ENCODE peak calls at places on chromosome 11, in eight cellular contexts. W is heart left ventricle, O is GM23338, L is left ventricle myocardium inferior, J is hepatocyte, X is fibroblast of lung, Z is mammary epithelial cell, Q is psoas muscle. Y is an unnamed sample. For H3K4me1, the result is how much of the 10 kb centered on the place peaks cover.

GRCh38 chr11:27254744-27255446 is 108.1 kb downstream of the CCDC34 start:
- DNase-seq in J (no peak), O (no peak), X (peak), W (no peak), L (no peak), Q (no peak), Z (peak), Y (no peak)

GRCh38 chr11:108131993-108132392 is 10.6 kb downstream of the ACAT1 start:
- DNase-seq in Z (no peak), Q (no peak), W (no peak), X (no peak), O (no peak), J (no peak), L (no peak), Y (no peak)

GRCh38 chr11:91081440-91082088 is 858.7 kb upstream of the CHORDC1 start:
- DNase-seq in Z (peak), L (peak), O (no peak), J (peak), Q (peak), X (peak), W (no peak), Y (peak)

GRCh38 chr11:76788661-76789442 is 5.7 kb downstream of the TSKU start:
- DNase-seq in Q (no peak), X (no peak), J (peak), O (no peak), Z (peak), W (peak), L (no peak), Y (peak)

GRCh38 chr11:19574916-19575315 is 137.7 kb upstream of the NAV2 start:
- DNase-seq in L (no peak), O (no peak), Q (no peak), J (no peak), Z (no peak), W (no peak), X (no peak), Y (no peak)

GRCh38 chr11:61160487-61161189 is 588 bp downstream of the VPS37C start:
- DNase-seq in Z (no peak), J (no peak), X (peak), O (no peak), L (no peak), Q (no peak), W (peak), Y (no peak)

GRCh38 chr11:94134651-94135512 is 6.2 kb downstream of the PANX1 start:
- DNase-seq in X (peak), O (no peak), Z (peak), L (peak), Q (peak), J (peak), W (peak), Y (peak)

GRCh38 chr11:103544874-103545273 is 435.6 kb downstream of the DYNC2H1 start:
- DNase-seq in L (no peak), X (peak), Z (no peak), J (no peak), Q (no peak), O (no peak), W (no peak), Y (no peak)

GRCh38 chr11:83508804-83509203 is 222.6 kb upstream of the CCDC90B start:
- DNase-seq in J (peak), L (no peak), Q (no peak), Z (no peak), W (no peak), X (no peak), O (no peak), Y (no peak)

GRCh38 chr11:126328938-126329643 is 25.2 kb downstream of the DCPS start:
- DNase-seq in J (no peak), X (no peak), Q (no peak), Z (no peak), L (no peak), O (no peak), W (no peak), Y (no peak)

GRCh38 chr11:34652191-34652958 is 31.5 kb downstream of the EHF start:
- DNase-seq in L (no peak), X (peak), J (no peak), W (no peak), Q (no peak), Z (peak), O (no peak), Y (no peak)

GRCh38 chr11:71525938-71526495 is 1.1 kb upstream of the KRTAP5-7 start:
- DNase-seq in Q (no peak), J (peak), W (no peak), O (no peak), Z (no peak), L (no peak), X (no peak), Y (no peak)

GRCh38 chr11:78586452-78587046 is 11.9 kb upstream of the NARS2 start:
- DNase-seq in W (no peak), J (no peak), Q (no peak), Z (no peak), L (no peak), X (no peak), O (peak), Y (no peak)

GRCh38 chr11:115720537-115721308 is 216.5 kb upstream of the CADM1 start:
- DNase-seq in Q (no peak), W (no peak), J (no peak), O (no peak), Z (no peak), L (no peak), X (no peak), Y (peak)

GRCh38 chr11:70510106-70510505 is 111.8 kb downstream of the CTTN start:
- DNase-seq in L (no peak), Q (no peak), O (no peak), W (no peak), X (no peak), Z (no peak), J (no peak), Y (no peak)

GRCh38 chr11:116590844-116591575 is 181.8 kb downstream of the BUD13 start:
- DNase-seq in Z (no peak), Q (no peak), W (no peak), O (no peak), X (no peak), J (no peak), L (no peak), Y (no peak)

GRCh38 chr11:96187779-96188624 is 155.0 kb downstream of the MAML2 start:
- DNase-seq in Z (peak), O (no peak), L (peak), Q (peak), J (peak), X (peak), W (no peak), Y (no peak)

GRCh38 chr11:93543292-93543977 is at the start of gene SMCO4:
- DNase-seq in L (peak), Z (peak), W (peak), X (peak), O (peak), Q (peak), J (peak), Y (peak)

GRCh38 chr11:134524876-134525845 is 113.1 kb upstream of the B3GAT1 start:
- DNase-seq in Z (no peak), O (no peak), L (peak), X (no peak), W (no peak), Q (no peak), J (no peak), Y (no peak)

GRCh38 chr11:41983458-41983857 is 524.0 kb upstream of the LRRC4C start:
- DNase-seq in X (peak), Z (peak), O (no peak), Q (no peak), L (no peak), J (no peak), W (no peak), Y (no peak)

GRCh38 chr11:114348200-114349191 is 51.8 kb downstream of the C11orf71 start:
- DNase-seq in O (peak), Q (no peak), X (peak), Z (peak), J (peak), L (no peak), W (no peak), Y (peak)

GRCh38 chr11:12868315-12869073 is 140.6 kb upstream of the RASSF10 start:
- DNase-seq in Z (no peak), W (no peak), J (no peak), X (peak), L (no peak), Q (no peak), O (no peak), Y (no peak)

GRCh38 chr11:120168108-120168959 is 30.4 kb upstream of the TRIM29 start:
- DNase-seq in L (no peak), X (no peak), Q (no peak), J (no peak), Z (no peak), O (no peak), W (no peak), Y (no peak)

GRCh38 chr11:33582636-33583325 is 117.8 kb downstream of the C11orf91 start:
- DNase-seq in O (no peak), W (no peak), Q (no peak), L (no peak), Z (no peak), X (no peak), J (no peak), Y (no peak)

GRCh38 chr11:35662061-35662648 is 420 bp upstream of the TRIM44 start:
- DNase-seq in W (no peak), Z (no peak), X (no peak), Q (no peak), J (peak), L (no peak), O (no peak), Y (no peak)

GRCh38 chr11:11988099-11988651 is 20.3 kb downstream of the DKK3 start:
- DNase-seq in J (no peak), O (no peak), Z (no peak), L (no peak), X (peak), W (no peak), Q (no peak), Y (no peak)

GRCh38 chr11:71499546-71499945 is 27.5 kb upstream of the KRTAP5-7 start:
- DNase-seq in Q (peak), J (no peak), Z (no peak), X (peak), L (no peak), W (no peak), O (no peak), Y (no peak)

GRCh38 chr11:74320538-74320937 is 9.1 kb upstream of the P4HA3 start:
- DNase-seq in Z (peak), W (no peak), L (no peak), O (no peak), Q (no peak), J (no peak), X (peak), Y (no peak)

GRCh38 chr11:38562562-38562961 is 1964.5 kb upstream of the RAG2 start:
- DNase-seq in X (peak), Z (peak), L (no peak), J (no peak), Q (no peak), O (no peak), W (no peak), Y (no peak)

GRCh38 chr11:95584180-95584579 is 205.4 kb downstream of the FAM76B start:
- DNase-seq in Q (no peak), W (no peak), Z (peak), L (no peak), J (no peak), X (peak), O (no peak), Y (no peak)

GRCh38 chr11:17601206-17602075 is 54.4 kb downstream of the OTOG start:
- DNase-seq in Z (no peak), W (no peak), J (no peak), X (peak), L (no peak), O (peak), Q (no peak), Y (no peak)

GRCh38 chr11:134355136-134355535 is 23.3 kb downstream of the GLB1L2 start:
- DNase-seq in Q (no peak), Z (no peak), X (no peak), O (no peak), L (no peak), W (no peak), J (no peak), Y (no peak)

GRCh38 chr11:2687782-2688191 is 12.0 kb downstream of the KCNQ1OT1 start:
- DNase-seq in O (peak), L (no peak), W (peak), J (no peak), Q (no peak), Z (no peak), X (no peak), Y (no peak)

GRCh38 chr11:14784230-14784629 is 107.8 kb downstream of the CYP2R1 start:
- DNase-seq in Z (no peak), W (no peak), Q (no peak), L (no peak), J (no peak), X (no peak), O (no peak), Y (no peak)

GRCh38 chr11:70828498-70829159 is 423.7 kb downstream of the SHANK2 start:
- DNase-seq in J (no peak), Q (peak), O (no peak), W (no peak), L (no peak), X (no peak), Z (no peak), Y (no peak)

GRCh38 chr11:99534812-99535211 is 514.1 kb downstream of the CNTN5 start:
- DNase-seq in W (no peak), L (no peak), J (no peak), Q (no peak), X (peak), Z (no peak), O (no peak), Y (no peak)

GRCh38 chr11:19460718-19461405 is 220.1 kb upstream of the E2F8 start:
- DNase-seq in O (no peak), W (no peak), J (no peak), X (no peak), Q (no peak), L (peak), Z (peak), Y (no peak)

GRCh38 chr11:66782726-66783125 is 53.7 kb upstream of the SPTBN2 start:
- DNase-seq in O (no peak), Z (no peak), X (no peak), W (no peak), L (no peak), Q (no peak), J (no peak), Y (no peak)

DNA sequence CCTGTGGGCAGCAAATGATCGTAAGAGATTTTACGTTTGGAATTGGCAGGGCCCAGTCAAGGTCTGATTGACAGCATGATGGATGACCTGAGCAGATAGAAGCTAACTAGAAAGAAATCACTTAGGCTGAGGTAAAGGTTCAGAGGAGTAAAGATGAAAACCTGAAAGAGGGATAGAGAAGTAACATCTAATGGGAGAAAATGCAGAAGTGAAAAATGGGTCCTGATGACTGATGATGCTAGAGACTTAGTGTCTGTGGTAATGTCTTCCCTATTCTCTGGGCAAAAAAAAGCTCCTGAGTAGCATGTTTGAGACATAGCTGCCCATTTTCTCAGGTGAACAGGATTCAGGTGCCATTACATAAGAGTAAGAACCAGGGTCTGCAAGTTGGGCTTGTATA is 628.8 kb upstream of the ANO5 start:
- DNase-seq in X (no peak), Q (no peak), O (no peak), L (no peak), Z (no peak), W (no peak), J (no peak), Y (no peak)
- H3K4me1 ChIP-seq in X (under half), Q (under half), O (under half), L (under half), Z (under half), W (under half), J (under half), Y (under half)

GRCh38 chr11:65485820-65486219 is 13.0 kb upstream of the MALAT1 start:
- DNase-seq in X (no peak), L (no peak), Q (no peak), O (peak), W (no peak), J (no peak), Z (peak), Y (no peak)
- H3K27ac ChIP-seq in X (peak), L (peak), Q (peak), O (peak), W (peak), J (peak), Z (peak), Y (no peak)

GRCh38 chr11:129279326-129280026 is 87.4 kb upstream of the ARHGAP32 start:
- DNase-seq in O (peak), J (peak), Q (peak), W (peak), Z (peak), L (peak), X (peak), Y (peak)
- H3K4me1 ChIP-seq in O (half or more), J (under half), Q (under half), W (under half), Z (under half), L (under half), X (under half), Y (half or more)

GRCh38 chr11:118319031-118319814 is 14.7 kb downstream of the CD3E start:
- DNase-seq in O (no peak), J (no peak), L (no peak), Q (no peak), Z (no peak), W (no peak), X (no peak), Y (no peak)
- H3K27ac ChIP-seq in O (no peak), J (peak), L (no peak), Q (no peak), Z (no peak), W (no peak), X (no peak), Y (no peak)

GRCh38 chr11:44600261-44600660 is 34.8 kb downstream of the CD82 start:
- DNase-seq in Z (no peak), X (no peak), W (no peak), O (no peak), J (no peak), L (no peak), Q (no peak), Y (no peak)

GRCh38 chr11:44596541-44597276 is 31.2 kb downstream of the CD82 start:
- DNase-seq in Q (no peak), J (no peak), W (no peak), Z (peak), L (no peak), X (peak), O (no peak), Y (no peak)

GRCh38 chr11:44597358-44598009 is 32.0 kb downstream of the CD82 start:
- DNase-seq in L (no peak), O (no peak), J (no peak), Q (no peak), W (no peak), Z (no peak), X (no peak), Y (no peak)

GRCh38 chr11:44600739-44601416 is 35.4 kb downstream of the CD82 start:
- DNase-seq in L (peak), J (no peak), O (peak), W (no peak), Q (no peak), X (no peak), Z (no peak), Y (no peak)

DNA sequence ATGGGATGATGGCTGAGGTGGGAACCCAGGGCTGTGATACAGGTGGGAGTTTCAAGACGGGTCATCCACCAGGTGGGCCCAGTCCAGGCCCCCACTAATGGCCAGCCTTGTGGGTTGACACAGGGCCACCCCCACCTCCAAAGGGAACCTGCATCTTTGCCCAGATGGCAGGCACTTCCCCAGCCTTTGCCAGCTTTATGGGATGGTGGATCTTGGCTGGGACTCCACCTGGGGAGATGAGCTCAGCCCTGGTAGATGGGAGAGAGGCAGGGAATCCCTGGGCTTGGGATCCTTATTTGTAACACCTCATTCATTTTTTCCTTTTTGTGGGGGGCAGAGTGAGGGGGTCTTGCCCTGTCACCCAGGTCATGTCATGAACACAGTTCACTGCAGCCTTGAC is 33.4 kb downstream of the CD82 start:
- DNase-seq in Q (no peak), J (no peak), W (no peak), X (no peak), O (no peak), Z (no peak), L (no peak), Y (no peak)
- H3K4me1 ChIP-seq in Q (half or more), J (under half), W (under half), X (under half), O (under half), Z (under half), L (half or more), Y (under half)

GRCh38 chr11:64884019-64884418 is 5.6 kb upstream of the EHD1 start:
- DNase-seq in O (no peak), Z (no peak), Q (no peak), L (no peak), J (no peak), W (no peak), X (no peak), Y (no peak)

GRCh38 chr11:64883575-64883974 is 5.2 kb upstream of the EHD1 start:
- DNase-seq in X (no peak), J (no peak), L (no peak), W (peak), Q (no peak), Z (no peak), O (no peak), Y (no peak)

GRCh38 chr11:64887757-64888405 is 9.5 kb upstream of the EHD1 start:
- DNase-seq in Z (peak), W (peak), J (peak), L (peak), Q (peak), O (peak), X (peak), Y (peak)

GRCh38 chr11:64887234-64887756 is 8.9 kb upstream of the EHD1 start:
- DNase-seq in X (no peak), L (no peak), J (no peak), Q (no peak), Z (no peak), W (no peak), O (no peak), Y (no peak)

GRCh38 chr11:64885367-64886286 is 7.2 kb upstream of the EHD1 start:
- DNase-seq in L (no peak), X (peak), W (no peak), O (no peak), Q (no peak), Z (no peak), J (peak), Y (no peak)
- H3K27ac ChIP-seq in L (peak), X (no peak), W (no peak), O (no peak), Q (no peak), Z (no peak), J (peak), Y (no peak)

DNA sequence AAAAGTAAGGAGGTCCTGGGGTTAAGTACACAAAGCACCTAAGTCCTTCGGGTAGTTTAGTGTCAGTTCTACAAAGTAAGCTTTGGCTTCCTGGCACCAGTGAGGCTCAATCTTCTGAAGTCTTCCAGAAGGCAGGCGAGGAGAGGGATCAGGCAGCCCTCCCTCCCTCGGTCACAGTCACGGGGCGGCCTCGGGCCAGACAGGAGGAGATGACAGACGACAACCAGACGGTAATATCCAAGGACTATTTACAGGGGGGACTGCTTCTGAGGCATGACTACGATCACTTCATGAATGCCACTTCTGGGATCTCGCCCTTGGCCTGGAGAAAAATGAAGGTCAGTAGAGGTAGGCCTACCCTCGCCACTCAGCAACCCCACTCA is 378 bp upstream of the TMEM223 start:
- DNase-seq in O (peak), J (peak), Z (no peak), X (peak), Q (no peak), W (peak), L (peak), Y (peak)
- H3K4me1 ChIP-seq in O (under half), J (under half), Z (under half), X (under half), Q (under half), W (under half), L (half or more), Y (under half)